ENCODE peak calls at places on chromosome 1, in nine cellular contexts. One of them, this sample, is unnamed.

GRCh38 chr1:94757931-94758330 is 62.2 kb upstream of the SLC44A3 start:
- DNase-seq in H9: no peak
- DNase-seq in MM.1S: no peak
- DNase-seq in fibroblast of lung: peak; percentile 45
- DNase-seq in GM23248: no peak
- DNase-seq in colonic mucosa: no peak
- DNase-seq in IMR-90: no peak
- DNase-seq in HCT116: no peak
- DNase-seq in mesenchymal stem cell: peak; percentile 81
- DNase-seq in this sample: no peak

GRCh38 chr1:197618065-197618464 is 157.2 kb downstream of the DENND1B start:
- DNase-seq in H9: no peak
- DNase-seq in MM.1S: no peak
- DNase-seq in fibroblast of lung: peak; percentile 9
- DNase-seq in GM23248: peak; percentile 10
- DNase-seq in colonic mucosa: no peak
- DNase-seq in IMR-90: peak; percentile 34
- DNase-seq in HCT116: no peak
- DNase-seq in mesenchymal stem cell: no peak
- DNase-seq in this sample: no peak

GRCh38 chr1:231508497-231508896 is 20.0 kb upstream of the TSNAX start:
- DNase-seq in H9: no peak
- DNase-seq in MM.1S: no peak
- DNase-seq in fibroblast of lung: no peak
- DNase-seq in GM23248: no peak
- DNase-seq in colonic mucosa: no peak
- DNase-seq in IMR-90: peak; percentile 16
- DNase-seq in HCT116: no peak
- DNase-seq in mesenchymal stem cell: peak; percentile 19
- DNase-seq in this sample: no peak

GRCh38 chr1:172429324-172430127 is 9.0 kb downstream of the C1orf105 start:
- DNase-seq in H9: no peak
- DNase-seq in MM.1S: peak; percentile 65
- DNase-seq in fibroblast of lung: peak; percentile 68
- DNase-seq in GM23248: peak; percentile 75
- DNase-seq in colonic mucosa: peak; percentile 53
- DNase-seq in IMR-90: peak; percentile 70
- DNase-seq in HCT116: peak; percentile 63
- DNase-seq in mesenchymal stem cell: peak; percentile 71
- DNase-seq in this sample: peak; percentile 78

GRCh38 chr1:215076312-215076711 is 6.2 kb upstream of the KCNK2 start:
- DNase-seq in H9: peak; percentile 66
- DNase-seq in MM.1S: peak; percentile 37
- DNase-seq in fibroblast of lung: peak; percentile 57
- DNase-seq in GM23248: peak; percentile 38
- DNase-seq in colonic mucosa: no peak
- DNase-seq in IMR-90: peak; percentile 62
- DNase-seq in HCT116: peak; percentile 34
- DNase-seq in mesenchymal stem cell: peak; percentile 29
- DNase-seq in this sample: peak; percentile 75

GRCh38 chr1:15625224-15625917 is 8.1 kb downstream of the DDI2 start:
- DNase-seq in H9: no peak
- DNase-seq in MM.1S: no peak
- DNase-seq in fibroblast of lung: no peak
- DNase-seq in GM23248: no peak
- DNase-seq in colonic mucosa: no peak
- DNase-seq in IMR-90: no peak
- DNase-seq in HCT116: no peak
- DNase-seq in mesenchymal stem cell: no peak
- DNase-seq in this sample: no peak

GRCh38 chr1:152347116-152347728 is 12.6 kb downstream of the FLG2 start:
- DNase-seq in H9: no peak
- DNase-seq in MM.1S: peak; percentile 85
- DNase-seq in fibroblast of lung: peak; percentile 41
- DNase-seq in GM23248: peak; percentile 61
- DNase-seq in colonic mucosa: peak; percentile 53
- DNase-seq in IMR-90: peak; percentile 52
- DNase-seq in HCT116: peak; percentile 61
- DNase-seq in mesenchymal stem cell: peak; percentile 26
- DNase-seq in this sample: peak; percentile 88

GRCh38 chr1:43587594-43587993 is 56.9 kb downstream of the PTPRF start:
- DNase-seq in H9: no peak
- DNase-seq in MM.1S: no peak
- DNase-seq in fibroblast of lung: peak; percentile 23
- DNase-seq in GM23248: peak; percentile 89
- DNase-seq in colonic mucosa: no peak
- DNase-seq in IMR-90: peak; percentile 40
- DNase-seq in HCT116: no peak
- DNase-seq in mesenchymal stem cell: no peak
- DNase-seq in this sample: no peak

GRCh38 chr1:87398644-87399043 is 70.0 kb downstream of the LMO4 start:
- DNase-seq in H9: no peak
- DNase-seq in MM.1S: no peak
- DNase-seq in fibroblast of lung: peak; percentile 89
- DNase-seq in GM23248: peak; percentile 93
- DNase-seq in colonic mucosa: no peak
- DNase-seq in IMR-90: peak; percentile 77
- DNase-seq in HCT116: no peak
- DNase-seq in mesenchymal stem cell: no peak
- DNase-seq in this sample: no peak

GRCh38 chr1:211520641-211521040 is 28.7 kb upstream of the RD3 start:
- DNase-seq in H9: no peak
- DNase-seq in MM.1S: no peak
- DNase-seq in fibroblast of lung: peak; percentile 30
- DNase-seq in GM23248: peak; percentile 35
- DNase-seq in colonic mucosa: no peak
- DNase-seq in IMR-90: no peak
- DNase-seq in HCT116: no peak
- DNase-seq in mesenchymal stem cell: peak; percentile 7
- DNase-seq in this sample: no peak

GRCh38 chr1:201686709-201687455 is 142.1 kb upstream of the IPO9 start:
- DNase-seq in H9: peak; percentile 65
- DNase-seq in MM.1S: peak; percentile 89
- DNase-seq in fibroblast of lung: no peak
- DNase-seq in GM23248: peak; percentile 30
- DNase-seq in colonic mucosa: peak; percentile 66
- DNase-seq in IMR-90: no peak
- DNase-seq in HCT116: no peak
- DNase-seq in mesenchymal stem cell: peak; percentile 37
- DNase-seq in this sample: no peak

DNA sequence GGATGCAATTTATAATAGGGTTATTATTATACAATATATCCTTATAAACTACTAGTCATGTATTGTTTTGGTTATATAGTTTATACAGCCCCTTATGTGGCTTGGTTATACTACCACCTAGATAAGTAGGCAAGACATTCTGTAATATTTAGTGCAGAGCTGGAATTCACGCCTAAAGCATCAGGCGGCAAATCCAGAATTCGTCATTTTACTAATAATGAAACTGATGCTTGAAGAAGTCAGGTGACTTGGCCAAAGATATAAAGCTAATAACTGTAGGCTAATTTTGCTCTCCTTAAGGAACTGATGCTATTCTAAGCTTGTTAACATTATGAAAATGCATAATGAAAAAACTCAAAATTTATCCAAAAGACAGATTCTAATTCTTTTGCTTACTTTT is 10.8 kb downstream of the NSL1 start:
- DNase-seq in H9: no peak
- DNase-seq in MM.1S: no peak
- DNase-seq in fibroblast of lung: no peak
- DNase-seq in GM23248: no peak
- DNase-seq in colonic mucosa: no peak
- DNase-seq in IMR-90: no peak
- DNase-seq in HCT116: no peak
- DNase-seq in mesenchymal stem cell: no peak
- DNase-seq in this sample: no peak
- H3K27ac ChIP-seq in H9: no peak overlapping the region
- H3K27ac ChIP-seq in MM.1S: no peak overlapping the region
- H3K27ac ChIP-seq in fibroblast of lung: no peak overlapping the region
- H3K27ac ChIP-seq in GM23248: no peak overlapping the region
- H3K27ac ChIP-seq in colonic mucosa: no peak overlapping the region
- H3K27ac ChIP-seq in IMR-90: no peak overlapping the region
- H3K27ac ChIP-seq in HCT116: no peak overlapping the region
- H3K27ac ChIP-seq in mesenchymal stem cell: no peak overlapping the region
- H3K27ac ChIP-seq in this sample: no peak overlapping the region

DNA sequence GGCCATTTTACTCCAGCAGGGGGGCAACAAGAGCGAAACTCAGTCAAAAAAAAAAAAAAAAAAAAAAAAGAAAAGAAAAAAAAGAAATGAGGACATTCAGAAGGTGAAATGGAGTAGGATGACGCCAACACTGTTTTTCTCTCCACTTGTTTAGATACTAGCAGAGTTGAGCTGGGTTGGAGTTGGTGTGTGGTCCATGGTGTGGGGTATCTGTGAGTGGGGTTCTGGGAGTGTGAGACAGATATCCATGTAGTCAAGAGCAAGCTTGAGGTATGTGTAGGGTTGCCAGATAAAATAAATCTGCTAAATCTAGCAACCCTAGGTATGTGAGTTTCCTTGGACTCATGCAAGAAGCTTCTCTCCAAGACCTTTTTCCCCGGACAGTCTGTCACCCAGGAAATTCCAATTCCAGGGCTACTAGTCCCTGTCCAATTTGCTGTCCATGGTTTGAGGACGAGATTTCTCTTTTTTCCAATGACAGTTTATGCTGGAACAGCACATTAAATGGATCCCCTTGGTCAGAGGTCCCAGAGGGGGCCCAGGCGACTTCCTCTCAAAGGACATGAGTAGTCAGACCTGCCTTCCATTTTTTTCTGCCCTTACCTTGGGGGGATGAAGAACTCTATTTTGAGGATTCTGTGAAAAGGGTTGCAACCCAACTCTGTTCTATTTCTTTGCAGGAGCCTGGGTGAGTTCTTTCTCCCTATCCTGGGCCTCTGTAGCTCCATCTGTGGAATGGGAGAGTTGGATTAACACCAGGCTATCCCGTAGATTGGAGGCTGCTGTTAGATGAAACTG is 2.1 kb upstream of the FOXD2 start:
- DNase-seq in H9: no peak
- DNase-seq in MM.1S: no peak
- DNase-seq in fibroblast of lung: no peak
- DNase-seq in GM23248: no peak
- DNase-seq in colonic mucosa: peak; percentile 22
- DNase-seq in IMR-90: no peak
- DNase-seq in HCT116: no peak
- DNase-seq in mesenchymal stem cell: no peak
- DNase-seq in this sample: no peak
- H3K9ac ChIP-seq in H9: no peak overlapping the region
- H3K9ac ChIP-seq in MM.1S: peak overlapping the region; percentile 70
- H3K9ac ChIP-seq in fibroblast of lung: no peak overlapping the region
- H3K9ac ChIP-seq in GM23248: peak overlapping the region; percentile 68
- H3K9ac ChIP-seq in colonic mucosa: peak overlapping the region; percentile 51
- H3K9ac ChIP-seq in IMR-90: no peak overlapping the region
- H3K9ac ChIP-seq in HCT116: peak overlapping the region; percentile 89
- H3K9ac ChIP-seq in mesenchymal stem cell: no peak overlapping the region
- H3K9ac ChIP-seq in this sample: peak overlapping the region; percentile 89

DNA sequence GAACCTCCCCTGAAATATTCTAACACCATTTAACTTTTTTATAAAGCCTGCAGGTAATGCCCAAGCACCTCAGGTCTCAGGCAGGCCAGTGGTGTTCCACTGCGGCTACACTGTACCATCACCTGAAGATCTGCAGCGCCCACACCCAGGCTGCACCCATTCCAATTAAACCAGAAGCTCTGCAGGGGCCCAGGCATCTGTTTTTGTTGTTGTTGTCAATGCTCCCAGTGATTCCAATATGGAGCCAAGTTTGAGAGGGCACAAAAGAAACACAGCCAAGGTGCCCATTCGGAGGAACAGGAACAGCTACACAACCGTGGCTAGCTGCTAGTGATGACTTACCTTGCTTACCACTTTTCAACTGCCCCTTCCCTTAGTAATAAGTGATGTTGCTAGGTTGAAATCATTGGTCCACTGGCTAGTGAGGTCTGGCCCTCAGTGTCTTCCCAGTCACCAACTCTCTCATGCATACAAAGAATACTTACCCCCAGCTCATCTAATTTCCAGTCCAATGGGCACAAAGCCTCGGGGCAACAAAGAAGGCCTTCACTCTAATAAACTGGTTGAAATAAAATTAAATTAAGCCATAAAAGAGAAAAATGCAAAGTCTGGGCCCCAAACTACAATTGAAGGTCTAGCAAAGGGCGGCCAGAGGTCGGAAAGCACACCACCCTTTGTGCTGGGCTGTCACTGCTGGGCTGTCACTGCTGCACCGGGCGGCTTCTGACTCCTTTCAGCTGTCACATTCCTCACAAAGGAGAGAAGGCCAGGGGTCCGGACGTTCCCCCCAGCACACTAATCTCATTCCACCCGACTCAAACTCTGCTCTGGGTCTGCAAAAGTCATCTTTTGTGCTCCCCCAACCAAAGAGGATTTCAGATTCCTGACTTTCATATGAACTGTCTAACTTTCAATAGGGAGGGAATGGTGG is 34.9 kb downstream of the SIPA1L2 start:
- DNase-seq in H9: no peak
- DNase-seq in MM.1S: no peak
- DNase-seq in fibroblast of lung: no peak
- DNase-seq in GM23248: no peak
- DNase-seq in colonic mucosa: no peak
- DNase-seq in IMR-90: no peak
- DNase-seq in HCT116: no peak
- DNase-seq in mesenchymal stem cell: no peak
- DNase-seq in this sample: no peak
- H3K27ac ChIP-seq in H9: no peak overlapping the region
- H3K27ac ChIP-seq in MM.1S: no peak overlapping the region
- H3K27ac ChIP-seq in fibroblast of lung: no peak overlapping the region
- H3K27ac ChIP-seq in GM23248: no peak overlapping the region
- H3K27ac ChIP-seq in colonic mucosa: no peak overlapping the region
- H3K27ac ChIP-seq in IMR-90: no peak overlapping the region
- H3K27ac ChIP-seq in HCT116: no peak overlapping the region
- H3K27ac ChIP-seq in mesenchymal stem cell: no peak overlapping the region
- H3K27ac ChIP-seq in this sample: no peak overlapping the region

DNA sequence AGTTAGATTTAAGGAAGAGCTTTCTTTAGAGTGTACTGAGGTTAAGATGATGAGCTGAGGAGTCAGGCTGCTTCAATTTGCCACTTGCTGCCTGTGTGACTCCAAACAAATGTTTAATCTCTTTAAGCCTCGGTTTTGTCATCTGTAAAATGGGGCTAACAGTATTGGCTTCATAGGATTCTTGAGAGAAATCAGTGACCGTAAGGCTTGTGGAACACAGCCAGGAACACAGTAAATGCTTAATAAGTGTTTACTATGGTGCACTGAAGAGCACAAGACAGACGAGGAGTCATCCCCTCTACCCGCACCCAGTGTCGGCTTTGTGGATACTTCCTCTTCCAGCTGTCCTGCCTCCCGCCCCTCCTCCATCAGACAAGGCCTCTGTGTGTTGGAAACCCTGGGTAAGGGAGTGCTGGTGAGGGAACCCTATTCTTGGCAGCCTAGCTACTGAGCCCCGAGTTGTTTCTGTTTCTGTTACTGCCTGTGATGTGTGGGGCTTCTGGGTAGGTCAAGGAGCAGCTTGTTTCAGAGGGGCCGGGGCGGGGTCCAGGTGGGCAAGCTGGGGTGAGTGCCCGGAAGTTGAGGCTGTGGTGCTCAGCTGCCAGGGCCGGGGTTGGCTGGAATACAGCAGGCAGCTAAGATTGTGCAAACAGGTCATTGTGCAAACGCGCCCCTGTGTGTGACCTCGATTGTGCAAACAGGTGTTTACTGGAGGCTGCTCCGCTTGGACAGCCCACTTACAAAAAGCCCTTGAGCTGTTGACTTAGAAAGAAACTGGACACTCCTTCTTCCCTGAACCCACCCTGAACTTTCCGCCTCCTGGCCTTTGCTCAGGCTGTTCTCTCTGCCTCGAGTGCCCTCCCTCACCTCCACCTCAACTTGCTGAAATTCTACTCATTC is 4.0 kb upstream of the CSF3R start:
- DNase-seq in H9: no peak
- DNase-seq in MM.1S: no peak
- DNase-seq in fibroblast of lung: no peak
- DNase-seq in GM23248: no peak
- DNase-seq in colonic mucosa: peak; percentile 35
- DNase-seq in IMR-90: no peak
- DNase-seq in HCT116: no peak
- DNase-seq in mesenchymal stem cell: peak; percentile 50
- DNase-seq in this sample: peak; percentile 73
- H3K9ac ChIP-seq in H9: no peak overlapping the region
- H3K9ac ChIP-seq in MM.1S: no peak overlapping the region
- H3K9ac ChIP-seq in fibroblast of lung: no peak overlapping the region
- H3K9ac ChIP-seq in GM23248: no peak overlapping the region
- H3K9ac ChIP-seq in colonic mucosa: no peak overlapping the region
- H3K9ac ChIP-seq in IMR-90: no peak overlapping the region
- H3K9ac ChIP-seq in HCT116: no peak overlapping the region
- H3K9ac ChIP-seq in mesenchymal stem cell: no peak overlapping the region
- H3K9ac ChIP-seq in this sample: no peak overlapping the region